ENCODE peak calls at places on chromosomes 5 and 9, in nine cellular contexts. D is NCI-H345; O is endothelial cell; I is activated naive CD4-positive, alpha-beta T cell; E is mammary epithelial cell; T is T1000; A is HTR-8/SVneo; N is activated CD8-positive, alpha-beta T cell treated with anti-CD3 and anti-CD28 coated beads, Interleukin-2, amount 10 ng/mL, durations not matched to agents 7 days and 5 days; C is NCI-H82. V is an unnamed sample.

GRCh38 chr5:71887680-71888079 is 168.6 kb downstream of the CARTPT start:
- DNase-seq in C (peak; percentile 73), O (no peak), A (peak; percentile 76), N (peak; percentile 38), E (peak; percentile 76), D (peak; percentile 23), I (no peak), T (no peak), V (peak; percentile 49)

GRCh38 chr9:76662476-76663281 is 101.6 kb upstream of the PCA3 start:
- DNase-seq in C (peak; percentile 21), A (no peak), T (no peak), I (no peak), O (no peak), E (no peak), D (no peak), N (no peak), V (no peak)

GRCh38 chr5:133846478-133847226 is 121.8 kb downstream of the C5orf15 start:
- DNase-seq in C (no peak), T (no peak), E (no peak), A (no peak), O (no peak), I (no peak), D (no peak), N (no peak), V (no peak)

GRCh38 chr9:22855956-22856355 is 409.3 kb downstream of the DMRTA1 start:
- DNase-seq in A (no peak), N (no peak), O (no peak), C (no peak), T (no peak), D (no peak), I (no peak), E (no peak), V (no peak)

GRCh38 chr5:61597684-61598083 is 265.6 kb downstream of the ZSWIM6 start:
- DNase-seq in T (no peak), E (no peak), I (no peak), N (no peak), A (no peak), O (no peak), C (no peak), D (no peak), V (no peak)

GRCh38 chr9:121281614-121282291 is 13.8 kb downstream of the GSN start:
- DNase-seq in N (no peak), O (no peak), D (peak; percentile 54), C (no peak), I (no peak), T (no peak), E (peak; percentile 99), A (no peak), V (peak; percentile 50)

GRCh38 chr5:108193021-108193795 is 188.7 kb downstream of the FBXL17 start:
- DNase-seq in C (peak; percentile 89), N (no peak), E (peak; percentile 15), A (peak; percentile 20), T (no peak), I (no peak), O (no peak), D (no peak), V (no peak)

GRCh38 chr5:94159144-94159543 is 417.7 kb upstream of the POU5F2 start:
- DNase-seq in E (no peak), N (no peak), T (no peak), O (no peak), C (no peak), I (no peak), D (no peak), A (no peak), V (no peak)

GRCh38 chr9:130835441-130836298 is 616 bp downstream of the ABL1 start:
- DNase-seq in D (peak; percentile 38), N (peak; percentile 44), T (no peak), C (peak; percentile 77), I (no peak), E (peak; percentile 34), A (no peak), O (peak; percentile 32), V (peak; percentile 55)

GRCh38 chr9:134619983-134620612 is 21.5 kb upstream of the COL5A1 start:
- DNase-seq in N (no peak), D (no peak), E (no peak), I (no peak), T (no peak), O (no peak), A (no peak), C (no peak), V (no peak)

GRCh38 chr5:122978644-122979297 is 57.8 kb downstream of the PPIC start:
- DNase-seq in O (no peak), T (no peak), D (no peak), I (no peak), E (no peak), C (no peak), A (no peak), N (no peak), V (no peak)

GRCh38 chr5:36414869-36415282 is 113.2 kb upstream of the RANBP3L start:
- DNase-seq in N (no peak), C (peak; percentile 61), D (peak; percentile 14), O (no peak), A (peak; percentile 77), I (no peak), T (no peak), E (peak; percentile 60), V (peak; percentile 75)

GRCh38 chr5:62590396-62590795 is 11.8 kb downstream of the LRRC70 start:
- DNase-seq in E (no peak), D (no peak), O (no peak), T (no peak), A (no peak), I (no peak), C (no peak), N (no peak), V (no peak)

GRCh38 chr9:72473474-72474241 is 47.8 kb upstream of the TMC1 start:
- DNase-seq in D (no peak), T (no peak), I (no peak), O (no peak), A (no peak), E (peak; percentile 73), C (no peak), N (no peak), V (no peak)

GRCh38 chr5:126855266-126855665 is 78.3 kb downstream of the LMNB1 start:
- DNase-seq in O (no peak), C (no peak), T (no peak), N (peak; percentile 49), D (no peak), I (no peak), A (no peak), E (no peak), V (peak; percentile 71)

GRCh38 chr5:179409806-179410205 is 64.5 kb upstream of the ADAMTS2 start:
- DNase-seq in D (no peak), C (no peak), T (no peak), I (no peak), A (no peak), N (peak; percentile 9), O (no peak), E (no peak), V (peak; percentile 17)

GRCh38 chr9:128434340-128434739 is 13.7 kb downstream of the CERCAM start:
- DNase-seq in O (no peak), N (no peak), D (no peak), E (no peak), I (no peak), A (no peak), T (no peak), C (no peak), V (no peak)

GRCh38 chr9:130159814-130160670 is 12.2 kb upstream of the NCS1 start:
- DNase-seq in A (no peak), C (no peak), I (no peak), T (no peak), D (peak; percentile 80), O (no peak), E (no peak), N (no peak), V (no peak)

GRCh38 chr9:133782157-133783130 is 44.3 kb upstream of the SARDH start:
- DNase-seq in D (no peak), C (peak; percentile 82), I (peak; percentile 9), N (peak; percentile 80), T (no peak), O (peak; percentile 83), E (peak; percentile 22), A (peak; percentile 68), V (peak; percentile 88)

GRCh38 chr9:14372437-14373318 is 58.7 kb upstream of the NFIB start:
- DNase-seq in D (peak; percentile 21), A (peak; percentile 43), E (peak; percentile 80), T (peak; percentile 14), I (no peak), O (peak; percentile 54), N (no peak), C (peak; percentile 77), V (peak; percentile 83)

GRCh38 chr5:41346609-41347008 is 133.3 kb upstream of the C6 start:
- DNase-seq in D (no peak), C (no peak), E (no peak), I (no peak), N (no peak), T (no peak), A (no peak), O (no peak), V (no peak)